ENCODE peak calls at places on chromosomes 5 and 9, in five cellular contexts. V, J, E, U and F are unnamed samples.

GRCh38 chr5:97297063-97297715 is 114.1 kb upstream of the RIOK2 start:
- DNase-seq in V (peak; percentile 5), J (peak; percentile 31), E (peak; percentile 15), U (peak; percentile 49), F (peak; percentile 25)

GRCh38 chr9:22097712-22098111 is 88.6 kb upstream of the CDKN2B start:
- DNase-seq in V (peak; percentile 93), J (no peak), E (no peak), U (peak; percentile 34), F (no peak)

GRCh38 chr5:51302358-51302757 is 80.9 kb upstream of the ISL1 start:
- DNase-seq in V (no peak), J (no peak), E (no peak), U (no peak), F (no peak)

GRCh38 chr9:84121991-84122523 is 141.5 kb downstream of the RMI1 start:
- DNase-seq in V (peak; percentile 79), J (peak; percentile 30), E (no peak), U (peak; percentile 26), F (no peak)

GRCh38 chr5:1112596-1113331 is 901 bp upstream of the SLC12A7 start:
- DNase-seq in V (no peak), J (peak; percentile 16), E (no peak), U (peak; percentile 34), F (peak; percentile 95)

GRCh38 chr5:113514263-113514590 is 733 bp downstream of the YTHDC2 start:
- DNase-seq in V (no peak), J (no peak), E (no peak), U (no peak), F (no peak)

GRCh38 chr9:128124873-128125574 is 2.5 kb downstream of the PTGES2 start:
- DNase-seq in V (peak; percentile 47), J (no peak), E (peak; percentile 66), U (peak; percentile 55), F (no peak)

GRCh38 chr5:33857037-33857436 is 34.8 kb downstream of the ADAMTS12 start:
- DNase-seq in V (no peak), J (no peak), E (no peak), U (no peak), F (no peak)

GRCh38 chr5:17221843-17222614 is 4.6 kb downstream of the BASP1 start:
- DNase-seq in V (peak; percentile 70), J (no peak), E (no peak), U (no peak), F (no peak)

GRCh38 chr9:117783828-117784227 is 79.6 kb downstream of the TLR4 start:
- DNase-seq in V (no peak), J (no peak), E (no peak), U (no peak), F (no peak)

GRCh38 chr9:89444212-89444611 is 53.7 kb downstream of the SEMA4D start:
- DNase-seq in V (no peak), J (no peak), E (no peak), U (no peak), F (no peak)

GRCh38 chr5:148998174-148998797 is 64.6 kb downstream of the SH3TC2 start:
- DNase-seq in V (peak; percentile 50), J (peak; percentile 24), E (peak; percentile 81), U (peak; percentile 72), F (peak; percentile 36)

GRCh38 chr9:33025572-33026347 is 687 bp downstream of the DNAJA1 start:
- DNase-seq in V (peak; percentile 36), J (peak; percentile 71), E (peak; percentile 59), U (peak; percentile 57), F (peak; percentile 66)

GRCh38 chr9:87557996-87558395 is 60.3 kb downstream of the DAPK1 start:
- DNase-seq in V (peak; percentile 52), J (no peak), E (no peak), U (no peak), F (no peak)

GRCh38 chr5:40277161-40277906 is 402.4 kb upstream of the PTGER4 start:
- DNase-seq in V (no peak), J (no peak), E (no peak), U (no peak), F (no peak)

GRCh38 chr5:170469414-170469813 is 34.4 kb upstream of the KCNIP1 start:
- DNase-seq in V (no peak), J (no peak), E (no peak), U (no peak), F (no peak)

GRCh38 chr5:156706631-156707030 is 143.5 kb upstream of the PPP1R2B start:
- DNase-seq in V (no peak), J (no peak), E (no peak), U (no peak), F (no peak)

GRCh38 chr5:131644822-131645221 is 9.8 kb upstream of the RAPGEF6 start:
- DNase-seq in V (no peak), J (no peak), E (no peak), U (peak; percentile 38), F (no peak)

GRCh38 chr5:61599370-61600140 is 267.5 kb downstream of the ZSWIM6 start:
- DNase-seq in V (peak; percentile 34), J (peak; percentile 11), E (no peak), U (peak; percentile 23), F (no peak)

GRCh38 chr9:71703172-71703872 is 65.0 kb downstream of the CEMIP2 start:
- DNase-seq in V (no peak), J (no peak), E (no peak), U (no peak), F (no peak)

GRCh38 chr5:172855597-172856292 is 21.7 kb downstream of the ERGIC1 start:
- DNase-seq in V (peak; percentile 62), J (no peak), E (no peak), U (no peak), F (no peak)

GRCh38 chr9:16257604-16258003 is 612.9 kb downstream of the BNC2 start:
- DNase-seq in V (no peak), J (no peak), E (no peak), U (no peak), F (no peak)

GRCh38 chr5:113807384-113808053 is 294.0 kb downstream of the YTHDC2 start:
- DNase-seq in V (peak; percentile 63), J (no peak), E (no peak), U (no peak), F (no peak)

GRCh38 chr9:90830977-90831376 is 29.4 kb downstream of the SYK start:
- DNase-seq in V (no peak), J (no peak), E (no peak), U (no peak), F (no peak)

GRCh38 chr9:93908591-93909241 is 46.4 kb downstream of the BARX1 start:
- DNase-seq in V (no peak), J (peak; percentile 82), E (no peak), U (no peak), F (peak; percentile 86)